ENCODE peak calls at places on chromosomes 4 and X, in ten cellular contexts. I is ovary, C is transverse colon, O is sigmoid colon, V is K562, M is SK-N-SH, G is suprapubic skin, K is H1, W is stomach, E is GM12878. U is an unnamed sample. For H3K27me3, the result is how much of the 10 kb centered on the place peaks cover.

GRCh38 chrX:120755066-120755846 is 120.4 kb downstream of the CT47B1 start:
- DNase-seq in I (no peak), C (peak), O (no peak), V (no peak), M (no peak), G (no peak), K (no peak), W (no peak), E (no peak), U (no peak)

GRCh38 chrX:22740836-22741235 is 258.9 kb upstream of the DDX53 start:
- DNase-seq in I (no peak), C (no peak), O (no peak), V (no peak), M (no peak), G (no peak), K (no peak), W (no peak), E (no peak), U (no peak)

GRCh38 chrX:84197550-84197949 is 9.6 kb upstream of the RPS6KA6 start:
- DNase-seq in I (no peak), C (no peak), O (no peak), V (no peak), M (no peak), G (no peak), K (no peak), W (no peak), E (no peak), U (no peak)

GRCh38 chr4:155377281-155377680 is 516 bp upstream of the MAP9 start:
- DNase-seq in I (no peak), C (no peak), O (no peak), V (no peak), M (no peak), G (no peak), K (no peak), W (no peak), E (no peak), U (no peak)

GRCh38 chr4:76960014-76960413 is 10.5 kb downstream of the SEPTIN11 start:
- DNase-seq in I (no peak), C (no peak), O (no peak), V (no peak), M (no peak), G (no peak), K (no peak), W (no peak), E (peak), U (no peak)

GRCh38 chr4:212438-213174 is 88.3 kb downstream of the ZNF718 start:
- DNase-seq in I (peak), C (peak), O (peak), V (peak), M (peak), G (peak), K (no peak), W (peak), E (no peak), U (no peak)

GRCh38 chr4:15906024-15906443 is 32.5 kb downstream of the FGFBP1 start:
- DNase-seq in I (no peak), C (peak), O (no peak), V (peak), M (no peak), G (peak), K (peak), W (peak), E (no peak), U (no peak)

GRCh38 chrX:7446815-7447214 is 298.9 kb upstream of the PUDP start:
- DNase-seq in I (no peak), C (no peak), O (no peak), V (no peak), M (no peak), G (no peak), K (no peak), W (no peak), E (no peak), U (no peak)

GRCh38 chr4:125833-126232 is 1.5 kb downstream of the ZNF718 start:
- DNase-seq in I (no peak), C (no peak), O (no peak), V (no peak), M (no peak), G (no peak), K (no peak), W (no peak), E (no peak), U (no peak)

GRCh38 chr4:6573986-6574746 is 823 bp upstream of the MAN2B2 start:
- DNase-seq in I (no peak), C (no peak), O (no peak), V (no peak), M (no peak), G (no peak), K (no peak), W (no peak), E (no peak), U (no peak)

GRCh38 chrX:140038842-140039241 is 73.5 kb upstream of the CXorf66 start:
- DNase-seq in I (no peak), C (no peak), O (no peak), V (no peak), M (no peak), G (no peak), K (no peak), W (no peak), E (no peak), U (no peak)

GRCh38 chrX:30673884-30674598 is 20.8 kb downstream of the GK start:
- DNase-seq in I (no peak), C (no peak), O (no peak), V (no peak), M (no peak), G (no peak), K (no peak), W (no peak), E (no peak), U (no peak)

GRCh38 chrX:56281789-56282188 is 49.6 kb downstream of the KLF8 start:
- DNase-seq in I (no peak), C (no peak), O (no peak), V (no peak), M (peak), G (no peak), K (no peak), W (no peak), E (no peak), U (no peak)

GRCh38 chr4:37981425-37981824 is 21.2 kb downstream of the PTTG2 start:
- DNase-seq in I (no peak), C (no peak), O (no peak), V (no peak), M (no peak), G (no peak), K (no peak), W (no peak), E (no peak), U (no peak)

GRCh38 chrX:10190367-10190766 is 33.6 kb downstream of the CLCN4 start:
- DNase-seq in I (no peak), C (peak), O (no peak), V (peak), M (peak), G (no peak), K (no peak), W (no peak), E (no peak), U (no peak)

GRCh38 chr4:85744950-85745349 is 270.0 kb downstream of the ARHGAP24 start:
- DNase-seq in I (no peak), C (no peak), O (no peak), V (no peak), M (no peak), G (no peak), K (no peak), W (no peak), E (no peak), U (no peak)

GRCh38 chr4:114474401-114474800 is 124.2 kb upstream of the UGT8 start:
- DNase-seq in I (no peak), C (no peak), O (no peak), V (no peak), M (no peak), G (no peak), K (no peak), W (no peak), E (no peak), U (no peak)

GRCh38 chr4:124018383-124019317 is 622.1 kb downstream of the SPRY1 start:
- DNase-seq in I (peak), C (peak), O (peak), V (no peak), M (peak), G (peak), K (no peak), W (no peak), E (peak), U (peak)

GRCh38 chrX:71095971-71096701 is 485 bp downstream of the FOXO4 start:
- DNase-seq in I (peak), C (peak), O (no peak), V (peak), M (peak), G (no peak), K (no peak), W (no peak), E (no peak), U (peak)

GRCh38 chrX:118694628-118695027 is 32.8 kb upstream of the IL13RA1 start:
- DNase-seq in I (no peak), C (no peak), O (no peak), V (no peak), M (no peak), G (no peak), K (no peak), W (no peak), E (no peak), U (no peak)

GRCh38 chr4:173264960-173265281 is 69.2 kb downstream of the HMGB2 start:
- DNase-seq in I (no peak), C (no peak), O (no peak), V (no peak), M (no peak), G (no peak), K (no peak), W (no peak), E (no peak), U (no peak)

GRCh38 chrX:54357414-54358377 is at the start of gene WNK3:
- DNase-seq in I (peak), C (peak), O (peak), V (no peak), M (peak), G (peak), K (peak), W (peak), E (no peak), U (peak)

GRCh38 chrX:55142206-55142918 is 53.5 kb downstream of the PAGE2 start:
- DNase-seq in I (no peak), C (peak), O (no peak), V (no peak), M (no peak), G (no peak), K (no peak), W (no peak), E (no peak), U (no peak)

GRCh38 chrX:46180258-46180687 is 364.9 kb downstream of the ZNF674 start:
- DNase-seq in I (no peak), C (no peak), O (no peak), V (no peak), M (no peak), G (no peak), K (no peak), W (no peak), E (peak), U (no peak)

GRCh38 chrX:115894087-115894486 is 276.5 kb upstream of the AGTR2 start:
- DNase-seq in I (no peak), C (peak), O (no peak), V (no peak), M (peak), G (no peak), K (no peak), W (no peak), E (peak), U (no peak)

GRCh38 chrX:113954297-113954696 is 629.6 kb upstream of the HTR2C start:
- DNase-seq in I (no peak), C (no peak), O (no peak), V (no peak), M (no peak), G (no peak), K (no peak), W (no peak), E (no peak), U (no peak)

GRCh38 chr4:83272900-83273299 is 11.7 kb downstream of the COQ2 start:
- DNase-seq in I (no peak), C (no peak), O (no peak), V (no peak), M (no peak), G (no peak), K (no peak), W (no peak), E (peak), U (no peak)

GRCh38 chr4:153785830-153786721 is 2.8 kb downstream of the SFRP2 start:
- DNase-seq in I (no peak), C (no peak), O (no peak), V (no peak), M (peak), G (no peak), K (no peak), W (no peak), E (no peak), U (no peak)

GRCh38 chr4:85107553-85107952 is 141.1 kb upstream of the WDFY3 start:
- DNase-seq in I (no peak), C (no peak), O (no peak), V (no peak), M (no peak), G (no peak), K (no peak), W (no peak), E (no peak), U (no peak)

GRCh38 chr4:105417624-105418023 is 56.2 kb downstream of the PPA2 start:
- DNase-seq in I (no peak), C (no peak), O (no peak), V (no peak), M (no peak), G (no peak), K (no peak), W (no peak), E (no peak), U (no peak)

GRCh38 chr4:176792348-176793059 is at the start of gene VEGFC:
- DNase-seq in I (peak), C (peak), O (peak), V (no peak), M (peak), G (peak), K (peak), W (peak), E (no peak), U (no peak)

GRCh38 chr4:5931526-5931925 is 38.6 kb upstream of the CRMP1 start:
- DNase-seq in I (no peak), C (no peak), O (no peak), V (no peak), M (no peak), G (peak), K (no peak), W (no peak), E (no peak), U (no peak)

GRCh38 chrX:71618787-71619186 is 476 bp upstream of the CXCR3 start:
- DNase-seq in I (no peak), C (no peak), O (no peak), V (no peak), M (no peak), G (no peak), K (no peak), W (no peak), E (no peak), U (no peak)

GRCh38 chr4:8422327-8422726 is 18.2 kb downstream of the ACOX3 start:
- DNase-seq in I (no peak), C (no peak), O (no peak), V (no peak), M (no peak), G (no peak), K (no peak), W (no peak), E (no peak), U (no peak)

GRCh38 chr4:71202703-71203102 is 136.1 kb upstream of the SLC4A4 start:
- DNase-seq in I (no peak), C (no peak), O (no peak), V (no peak), M (no peak), G (no peak), K (no peak), W (no peak), E (no peak), U (no peak)

GRCh38 chrX:136694491-136695087 is 46.6 kb downstream of the CD40LG start:
- DNase-seq in I (no peak), C (no peak), O (no peak), V (peak), M (peak), G (no peak), K (no peak), W (no peak), E (no peak), U (no peak)

GRCh38 chr4:98482847-98483806 is 175.3 kb downstream of the TSPAN5 start:
- DNase-seq in I (no peak), C (no peak), O (no peak), V (no peak), M (no peak), G (no peak), K (no peak), W (no peak), E (peak), U (no peak)

GRCh38 chr4:86256086-86256485 is 103.8 kb downstream of the MAPK10 start:
- DNase-seq in I (no peak), C (no peak), O (no peak), V (no peak), M (no peak), G (no peak), K (no peak), W (no peak), E (no peak), U (no peak)

GRCh38 chrX:18872621-18873020 is 111.3 kb downstream of the PHKA2 start:
- DNase-seq in I (no peak), C (no peak), O (no peak), V (no peak), M (no peak), G (no peak), K (no peak), W (no peak), E (no peak), U (no peak)

GRCh38 chrX:18871161-18871880 is 112.6 kb downstream of the PHKA2 start:
- DNase-seq in I (no peak), C (no peak), O (no peak), V (no peak), M (no peak), G (no peak), K (no peak), W (no peak), E (no peak), U (no peak)

GRCh38 chrX:18873836-18874235 is 110.1 kb downstream of the PHKA2 start:
- DNase-seq in I (no peak), C (no peak), O (no peak), V (no peak), M (no peak), G (no peak), K (no peak), W (no peak), E (no peak), U (no peak)

GRCh38 chrX:18873189-18873791 is 110.6 kb downstream of the PHKA2 start:
- DNase-seq in I (no peak), C (no peak), O (peak), V (no peak), M (peak), G (no peak), K (no peak), W (no peak), E (no peak), U (no peak)

DNA sequence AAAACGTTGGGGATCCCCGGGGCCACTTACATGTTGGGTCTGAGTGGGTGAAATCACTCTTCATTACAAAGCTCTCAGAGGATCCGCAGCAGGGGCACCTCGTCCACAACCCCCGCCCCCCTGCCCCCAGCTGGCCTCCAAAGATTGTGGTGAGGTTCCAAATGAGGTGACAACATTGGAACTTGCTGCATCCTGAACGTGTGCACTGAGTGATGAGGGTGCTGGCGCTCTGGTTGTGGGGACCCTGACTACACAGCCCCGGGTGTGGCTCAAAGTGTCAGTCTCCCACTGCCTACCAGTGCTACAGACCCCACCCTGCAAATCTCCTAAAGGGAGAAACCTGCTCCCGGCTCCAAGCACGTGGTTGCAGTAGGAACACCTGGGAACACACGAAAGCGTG is 111.9 kb downstream of the PHKA2 start:
- DNase-seq in I (no peak), C (no peak), O (no peak), V (no peak), M (no peak), G (no peak), K (no peak), W (no peak), E (no peak), U (no peak)
- TF ChIP-seq CTCF in I (no peak), C (no peak), O (no peak), V (no peak), M (no peak), G (no peak), K (no peak), W (no peak), E (no peak), U (no peak)

GRCh38 chr4:3739577-3739976 is 26.6 kb upstream of the ADRA2C start:
- DNase-seq in I (no peak), C (no peak), O (no peak), V (no peak), M (no peak), G (no peak), K (no peak), W (no peak), E (no peak), U (no peak)
- H3K27me3 ChIP-seq in I (under half), C (under half), O (under half), V (half or more), M (under half), G (half or more), K (under half), W (half or more), E (under half), U (under half)

GRCh38 chr4:3852309-3852708 is 86.1 kb downstream of the ADRA2C start:
- DNase-seq in I (no peak), C (no peak), O (no peak), V (no peak), M (no peak), G (no peak), K (no peak), W (no peak), E (no peak), U (no peak)

GRCh38 chr4:3852751-3853150 is 86.6 kb downstream of the ADRA2C start:
- DNase-seq in I (no peak), C (no peak), O (no peak), V (no peak), M (no peak), G (no peak), K (no peak), W (no peak), E (no peak), U (no peak)

GRCh38 chr4:3851881-3852280 is 85.7 kb downstream of the ADRA2C start:
- DNase-seq in I (no peak), C (no peak), O (no peak), V (no peak), M (no peak), G (no peak), K (no peak), W (no peak), E (no peak), U (no peak)

GRCh38 chr4:3850128-3850527 is 83.9 kb downstream of the ADRA2C start:
- DNase-seq in I (no peak), C (no peak), O (no peak), V (no peak), M (no peak), G (no peak), K (no peak), W (no peak), E (no peak), U (no peak)

GRCh38 chr4:3851211-3851610 is 85.0 kb downstream of the ADRA2C start:
- DNase-seq in I (no peak), C (no peak), O (no peak), V (no peak), M (no peak), G (no peak), K (no peak), W (no peak), E (no peak), U (no peak)
- TF ChIP-seq EP300 in I (no peak), C (no peak), O (no peak), V (no peak), M (no peak), G (no peak), K (no peak), W (no peak), E (no peak), U (no peak)

DNA sequence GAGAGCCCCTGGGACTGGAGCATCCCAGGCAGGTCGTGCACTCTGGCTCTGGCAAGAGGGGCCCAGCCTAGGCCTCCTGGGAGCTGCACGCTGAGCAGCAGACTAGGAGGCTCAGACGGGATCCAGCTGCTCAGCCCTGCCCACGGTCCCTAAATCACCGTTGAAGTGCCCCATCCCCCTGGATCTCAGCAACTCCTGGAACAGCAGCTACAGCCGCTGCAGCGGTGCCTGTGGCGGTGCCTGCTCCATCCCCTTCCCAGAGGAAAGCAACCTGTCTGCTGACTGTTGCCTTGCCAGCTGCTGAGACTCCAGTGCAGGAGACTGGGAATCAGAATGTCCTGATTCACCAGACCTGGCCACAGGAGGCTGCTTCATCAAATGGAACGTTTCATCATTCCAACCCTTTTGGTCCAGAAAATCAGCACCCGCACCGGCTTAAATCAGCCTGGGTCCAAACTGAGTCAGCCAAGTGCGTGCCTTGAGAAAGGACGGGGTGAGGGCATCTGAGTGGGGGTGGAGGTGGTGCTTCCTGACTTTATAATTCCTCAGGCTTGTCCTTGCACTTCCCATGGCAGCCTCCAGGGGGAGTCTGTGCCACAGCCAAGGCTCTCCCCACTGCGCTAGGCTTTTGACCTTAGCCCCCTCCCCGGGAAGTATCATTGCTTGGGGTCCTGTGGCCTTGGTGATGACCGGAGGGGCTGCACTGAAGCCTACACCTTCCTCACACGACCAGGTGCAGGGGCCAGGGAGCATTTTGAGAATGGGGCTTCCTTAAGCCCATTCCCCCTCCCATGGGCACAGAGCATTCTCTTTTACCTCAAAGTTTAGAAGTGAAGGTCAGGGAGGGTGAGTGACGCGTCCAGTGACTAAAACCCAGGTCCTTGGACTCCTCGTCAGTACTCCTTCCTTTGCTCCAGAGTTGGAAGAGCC is 6.5 kb downstream of the ZNF185 start:
- DNase-seq in I (peak), C (peak), O (no peak), V (peak), M (peak), G (no peak), K (no peak), W (peak), E (no peak), U (peak)
- TF ChIP-seq CTCF in I (peak), C (peak), O (no peak), V (peak), M (peak), G (peak), K (peak), W (no peak), E (peak), U (peak)